ENCODE peak calls at places on chromosomes 7 and 10, in eight cellular contexts. I is tibial nerve, X is stomach, W is transverse colon, T is sigmoid colon, F is suprapubic skin, O is K562, Q is A549. Z is an unnamed sample.

GRCh38 chr7:102317231-102318059 is 30.8 kb downstream of the SH2B2 start:
- DNase-seq in F (no peak), X (no peak), W (no peak), Q (no peak), O (peak), T (no peak), I (no peak), Z (no peak)

GRCh38 chr10:117454502-117454901 is 79.3 kb upstream of the PDZD8 start:
- DNase-seq in I (no peak), X (no peak), F (no peak), T (no peak), W (no peak), Q (no peak), O (no peak), Z (no peak)

GRCh38 chr10:119859422-119860258 is 13.0 kb downstream of the MCMBP start:
- DNase-seq in I (no peak), W (no peak), T (no peak), F (no peak), Q (peak), X (no peak), O (no peak), Z (no peak)

GRCh38 chr10:44264244-44264643 is 120.7 kb downstream of the CXCL12 start:
- DNase-seq in I (no peak), T (peak), F (no peak), X (no peak), O (no peak), Q (no peak), W (no peak), Z (peak)

GRCh38 chr10:112711366-112711765 is 238.7 kb upstream of the TCF7L2 start:
- DNase-seq in T (no peak), O (no peak), I (no peak), X (no peak), W (no peak), F (no peak), Q (no peak), Z (peak)

GRCh38 chr7:73742753-73743641 is 4.4 kb upstream of the ABHD11 start:
- DNase-seq in W (peak), Q (no peak), F (peak), T (peak), I (no peak), X (peak), O (no peak), Z (no peak)

GRCh38 chr7:952548-953441 is 1.7 kb downstream of the ADAP1 start:
- DNase-seq in Q (no peak), O (no peak), W (peak), T (peak), F (no peak), I (no peak), X (no peak), Z (no peak)

GRCh38 chr7:141671705-141672496 is 30.1 kb downstream of the DENND11 start:
- DNase-seq in I (no peak), W (no peak), T (no peak), F (no peak), Q (no peak), O (no peak), X (no peak), Z (no peak)

GRCh38 chr10:114492351-114493037 is 88.2 kb upstream of the AFAP1L2 start:
- DNase-seq in W (no peak), F (no peak), Q (no peak), I (no peak), O (no peak), X (no peak), T (no peak), Z (no peak)

GRCh38 chr7:138568655-138569054 is 108.6 kb downstream of the TRIM24 start:
- DNase-seq in X (no peak), F (no peak), O (no peak), T (no peak), I (no peak), Q (no peak), W (no peak), Z (no peak)

GRCh38 chr7:93547716-93548115 is 26.8 kb downstream of the CALCR start:
- DNase-seq in F (no peak), X (no peak), Q (no peak), T (no peak), W (no peak), O (no peak), I (no peak), Z (no peak)

GRCh38 chr10:66747451-66747850 is 178.4 kb upstream of the LRRTM3 start:
- DNase-seq in F (no peak), T (no peak), O (no peak), X (no peak), I (no peak), Q (no peak), W (no peak), Z (no peak)

GRCh38 chr7:55048221-55048859 is 29.5 kb downstream of the EGFR start:
- DNase-seq in W (no peak), I (peak), Q (no peak), X (peak), F (no peak), O (no peak), T (no peak), Z (no peak)

GRCh38 chr10:114548662-114549061 is 109.4 kb downstream of the ABLIM1 start:
- DNase-seq in X (peak), W (peak), F (no peak), T (no peak), O (peak), I (peak), Q (peak), Z (no peak)

GRCh38 chr7:471866-472639 is 47.6 kb downstream of the PDGFA start:
- DNase-seq in F (peak), T (peak), O (peak), X (peak), W (peak), I (no peak), Q (no peak), Z (no peak)

DNA sequence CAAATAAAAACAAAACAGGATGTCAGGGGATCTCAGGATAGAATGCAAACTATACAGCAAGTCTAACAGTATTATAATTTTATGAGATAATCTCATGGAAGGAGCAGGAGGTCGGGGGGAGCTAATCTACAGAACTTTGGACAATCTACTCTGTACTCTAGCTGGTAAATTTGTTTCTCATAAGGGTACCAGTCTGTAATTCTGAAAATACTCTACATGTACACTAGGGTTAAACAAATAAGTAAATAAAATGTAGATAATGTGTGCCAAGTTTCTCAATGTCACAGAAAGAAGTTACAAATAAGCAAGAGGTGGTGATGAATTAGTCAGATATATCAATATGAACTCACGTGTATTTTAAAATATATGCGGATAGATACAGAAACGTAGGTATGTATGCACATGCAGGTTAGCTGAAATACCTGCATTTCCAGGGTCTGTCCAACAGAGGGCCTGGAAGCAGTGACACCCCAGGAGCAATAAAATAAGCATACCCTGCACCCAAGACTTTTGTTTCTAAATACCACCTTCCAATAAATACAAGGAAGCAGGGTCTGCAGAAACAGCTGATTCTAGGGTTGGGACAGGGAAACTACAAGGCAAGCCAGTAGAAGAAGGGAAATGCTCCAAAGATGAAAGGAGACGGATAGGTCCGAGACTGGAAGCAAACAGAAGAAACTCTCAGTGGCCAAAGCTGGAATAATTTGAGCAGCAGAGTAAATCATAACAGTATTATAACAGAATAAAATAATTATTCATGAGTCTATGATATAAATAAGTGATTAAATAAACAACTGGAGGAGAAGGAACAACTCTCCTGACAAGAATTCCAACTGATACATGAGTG is 27.8 kb downstream of the EZH2 start:
- DNase-seq in W (peak), O (peak), I (peak), F (no peak), T (no peak), X (peak), Q (peak), Z (no peak)
- TF ChIP-seq EP300 in W (no peak), O (no peak), I (no peak), F (no peak), T (no peak), X (no peak), Q (no peak), Z (no peak)

GRCh38 chr7:135215180-135215579 is 3.9 kb upstream of the WDR91 start:
- DNase-seq in X (no peak), T (no peak), W (no peak), F (no peak), O (no peak), Q (no peak), I (no peak), Z (no peak)

GRCh38 chr7:135213831-135214230 is 2.5 kb upstream of the WDR91 start:
- DNase-seq in I (no peak), W (no peak), X (no peak), Q (no peak), T (no peak), F (no peak), O (no peak), Z (no peak)

GRCh38 chr7:135217645-135218509 is 6.6 kb upstream of the WDR91 start:
- DNase-seq in O (no peak), W (no peak), T (no peak), I (no peak), Q (no peak), X (no peak), F (no peak), Z (no peak)
- H3K27ac ChIP-seq in O (no peak), W (peak), T (no peak), I (no peak), Q (peak), X (no peak), F (no peak), Z (no peak)

GRCh38 chr7:2568521-2569223 is 9.9 kb downstream of the IQCE start:
- DNase-seq in W (no peak), X (no peak), O (no peak), T (no peak), I (no peak), F (no peak), Q (no peak), Z (no peak)
- TF ChIP-seq EP300 in W (no peak), X (no peak), O (no peak), T (no peak), I (no peak), F (no peak), Q (no peak), Z (no peak)

DNA sequence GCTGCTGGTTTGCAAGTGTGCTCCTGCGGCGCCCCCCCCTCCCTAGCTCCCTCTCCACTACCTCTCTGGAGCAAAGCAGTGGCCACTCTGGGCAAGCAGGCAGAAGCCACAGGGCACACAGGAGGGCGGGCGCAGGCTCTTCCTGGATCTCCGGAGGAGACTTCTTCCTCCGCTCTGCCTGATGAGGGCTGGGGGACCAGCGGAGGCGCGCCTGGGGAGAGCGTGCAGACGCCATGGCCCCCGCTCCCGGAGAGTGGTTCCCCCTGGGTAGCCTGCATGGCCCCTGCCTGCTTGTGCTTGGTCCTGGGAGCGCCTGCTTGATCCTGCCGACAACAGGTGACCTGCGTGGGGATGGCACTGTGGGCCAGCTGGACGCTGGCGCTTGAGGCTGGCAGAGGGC is 29.0 kb downstream of the ANKMY2 start:
- DNase-seq in X (no peak), O (no peak), I (no peak), T (no peak), F (no peak), Q (no peak), W (no peak), Z (no peak)
- H3K27ac ChIP-seq in X (no peak), O (no peak), I (no peak), T (no peak), F (no peak), Q (no peak), W (no peak), Z (no peak)